ENCODE peak calls at places on chromosome 17, in four cellular contexts. G, J, Z and M are unnamed samples.

GRCh38 chr17:6361733-6362132 is 73.2 kb downstream of the AIPL1 start:
- DNase-seq in G (no peak), J (no peak), Z (peak; percentile 2), M (no peak)

GRCh38 chr17:49554694-49555494 is 20.8 kb upstream of the NXPH3 start:
- DNase-seq in G (no peak), J (no peak), Z (peak; percentile 60), M (no peak)

GRCh38 chr17:71505200-71505599 is 615.6 kb upstream of the SOX9 start:
- DNase-seq in G (no peak), J (no peak), Z (no peak), M (no peak)

GRCh38 chr17:29592850-29593545 is at the start of gene ANKRD13B:
- DNase-seq in G (peak; percentile 76), J (no peak), Z (no peak), M (peak; percentile 27)

GRCh38 chr17:78125976-78126894 is 2.3 kb downstream of the TMC6 start:
- DNase-seq in G (no peak), J (no peak), Z (no peak), M (peak; percentile 88)

GRCh38 chr17:2867441-2868424 is 71.5 kb downstream of the RAP1GAP2 start:
- DNase-seq in G (no peak), J (no peak), Z (no peak), M (no peak)

GRCh38 chr17:49694847-49695697 is 12.7 kb downstream of the SLC35B1 start:
- DNase-seq in G (peak; percentile 72), J (no peak), Z (no peak), M (peak; percentile 92)

GRCh38 chr17:21388066-21388465 is 11.9 kb downstream of the KCNJ12 start:
- DNase-seq in G (no peak), J (no peak), Z (no peak), M (no peak)

GRCh38 chr17:55740515-55741352 is 10.1 kb upstream of the PCTP start:
- DNase-seq in G (no peak), J (no peak), Z (no peak), M (no peak)

GRCh38 chr17:80997471-80998387 is 6.1 kb downstream of the CHMP6 start:
- DNase-seq in G (peak; percentile 36), J (no peak), Z (no peak), M (no peak)

GRCh38 chr17:82230627-82231311 is 1.9 kb downstream of the SLC16A3 start:
- DNase-seq in G (peak; percentile 92), J (no peak), Z (peak; percentile 93), M (no peak)

GRCh38 chr17:4782652-4783051 is 3.5 kb downstream of the VMO1 start:
- DNase-seq in G (no peak), J (no peak), Z (no peak), M (no peak)

GRCh38 chr17:17696075-17696474 is 14.8 kb downstream of the RAI1 start:
- DNase-seq in G (no peak), J (no peak), Z (no peak), M (no peak)

GRCh38 chr17:17350491-17351355 is 47.5 kb downstream of the NT5M start:
- DNase-seq in G (no peak), J (no peak), Z (peak; percentile 77), M (peak; percentile 82)

GRCh38 chr17:36475346-36475970 is 11.0 kb upstream of the ZNHIT3 start:
- DNase-seq in G (no peak), J (no peak), Z (no peak), M (no peak)

GRCh38 chr17:57357830-57358426 is 101.6 kb downstream of the MSI2 start:
- DNase-seq in G (no peak), J (no peak), Z (no peak), M (no peak)

GRCh38 chr17:41982026-41982989 is 15.7 kb downstream of the CNP start:
- DNase-seq in G (no peak), J (no peak), Z (no peak), M (no peak)

GRCh38 chr17:2054740-2055493 is at the start of gene HIC1:
- DNase-seq in G (peak; percentile 90), J (no peak), Z (peak; percentile 91), M (no peak)

GRCh38 chr17:8159459-8160223 is 3.1 kb downstream of the VAMP2 start:
- DNase-seq in G (no peak), J (no peak), Z (no peak), M (no peak)

GRCh38 chr17:56884483-56885144 is 29.2 kb downstream of the TRIM25 start:
- DNase-seq in G (no peak), J (no peak), Z (no peak), M (no peak)

GRCh38 chr17:37081287-37081686 is 132.5 kb downstream of the AATF start:
- DNase-seq in G (no peak), J (no peak), Z (no peak), M (no peak)

GRCh38 chr17:5019475-5019956 is 15.7 kb downstream of the SLC52A1 start:
- DNase-seq in G (no peak), J (no peak), Z (no peak), M (no peak)

GRCh38 chr17:73592531-73592961 is 51.7 kb downstream of the SDK2 start:
- DNase-seq in G (no peak), J (no peak), Z (no peak), M (no peak)

GRCh38 chr17:73155410-73156165 is 9.2 kb upstream of the SSTR2 start:
- DNase-seq in G (no peak), J (no peak), Z (no peak), M (no peak)

GRCh38 chr17:35849469-35850348 is 19.0 kb downstream of the HEATR9 start:
- DNase-seq in G (no peak), J (peak; percentile 31), Z (no peak), M (no peak)

GRCh38 chr17:73140531-73140930 is 24.3 kb upstream of the SSTR2 start:
- DNase-seq in G (no peak), J (no peak), Z (no peak), M (no peak)

GRCh38 chr17:74424658-74425057 is 7.2 kb upstream of the GPRC5C start:
- DNase-seq in G (no peak), J (no peak), Z (no peak), M (no peak)

GRCh38 chr17:10033982-10034381 is 128.9 kb upstream of the RCVRN start:
- DNase-seq in G (no peak), J (no peak), Z (no peak), M (no peak)

GRCh38 chr17:7704601-7705268 is at the start of gene EFNB3:
- DNase-seq in G (peak; percentile 59), J (no peak), Z (no peak), M (no peak)

GRCh38 chr17:6243186-6243585 is 173.0 kb downstream of the WSCD1 start:
- DNase-seq in G (no peak), J (no peak), Z (no peak), M (no peak)

GRCh38 chr17:32993977-32994376 is 2.3 kb downstream of the SPACA3 start:
- DNase-seq in G (no peak), J (no peak), Z (no peak), M (no peak)

GRCh38 chr17:48513097-48513496 is 17.7 kb downstream of the HOXB1 start:
- DNase-seq in G (no peak), J (no peak), Z (no peak), M (no peak)

GRCh38 chr17:50352693-50353599 is 7.0 kb downstream of the XYLT2 start:
- DNase-seq in G (no peak), J (no peak), Z (peak; percentile 66), M (peak; percentile 68)

DNA sequence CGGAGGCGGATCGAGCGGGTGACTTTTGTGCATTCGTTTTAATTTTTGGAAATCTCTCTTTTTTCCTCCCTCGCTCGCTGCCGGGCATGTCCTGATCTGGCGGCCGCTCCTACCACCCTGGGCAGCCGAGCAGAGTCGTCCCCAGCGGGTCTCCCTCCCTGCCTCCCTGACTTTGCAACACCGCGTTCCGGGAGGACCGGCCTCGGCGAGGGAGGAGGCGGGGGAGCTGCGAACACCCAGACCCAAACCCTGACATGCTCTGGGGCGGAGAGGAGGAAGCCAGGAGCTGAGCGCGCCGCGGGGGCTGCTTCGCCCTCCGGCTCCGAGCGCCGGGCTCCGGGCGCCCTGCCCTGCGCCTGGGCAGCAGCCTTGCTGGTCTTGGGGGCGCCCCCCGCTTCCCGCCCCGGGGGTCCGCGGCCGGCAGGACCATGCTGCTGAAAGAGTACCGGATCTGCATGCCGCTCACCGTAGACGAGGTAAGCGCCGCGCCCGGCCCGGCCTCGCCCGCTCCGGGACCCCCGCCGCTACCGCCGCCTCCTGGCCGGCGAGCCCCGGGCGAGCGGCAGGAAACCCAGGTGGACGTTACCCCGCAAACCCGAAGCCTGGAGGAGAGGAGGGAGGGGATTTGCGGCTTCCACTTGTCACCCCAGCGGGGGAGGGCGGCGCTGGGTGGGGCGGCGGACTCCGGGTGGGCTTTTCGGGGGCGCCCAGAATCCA is 804 bp downstream of the PITPNC1 start:
- DNase-seq in G (peak; percentile 74), J (no peak), Z (peak; percentile 86), M (peak; percentile 91)
- TF ChIP-seq CTCF in G (peak; percentile 46), J (no peak), Z (no peak), M (no peak)

GRCh38 chr17:64339516-64340475 is 50.9 kb downstream of the PECAM1 start:
- DNase-seq in G (no peak), J (no peak), Z (no peak), M (no peak)
- TF ChIP-seq POLR2A in G (no peak), J (no peak), Z (no peak), M (no peak)

DNA sequence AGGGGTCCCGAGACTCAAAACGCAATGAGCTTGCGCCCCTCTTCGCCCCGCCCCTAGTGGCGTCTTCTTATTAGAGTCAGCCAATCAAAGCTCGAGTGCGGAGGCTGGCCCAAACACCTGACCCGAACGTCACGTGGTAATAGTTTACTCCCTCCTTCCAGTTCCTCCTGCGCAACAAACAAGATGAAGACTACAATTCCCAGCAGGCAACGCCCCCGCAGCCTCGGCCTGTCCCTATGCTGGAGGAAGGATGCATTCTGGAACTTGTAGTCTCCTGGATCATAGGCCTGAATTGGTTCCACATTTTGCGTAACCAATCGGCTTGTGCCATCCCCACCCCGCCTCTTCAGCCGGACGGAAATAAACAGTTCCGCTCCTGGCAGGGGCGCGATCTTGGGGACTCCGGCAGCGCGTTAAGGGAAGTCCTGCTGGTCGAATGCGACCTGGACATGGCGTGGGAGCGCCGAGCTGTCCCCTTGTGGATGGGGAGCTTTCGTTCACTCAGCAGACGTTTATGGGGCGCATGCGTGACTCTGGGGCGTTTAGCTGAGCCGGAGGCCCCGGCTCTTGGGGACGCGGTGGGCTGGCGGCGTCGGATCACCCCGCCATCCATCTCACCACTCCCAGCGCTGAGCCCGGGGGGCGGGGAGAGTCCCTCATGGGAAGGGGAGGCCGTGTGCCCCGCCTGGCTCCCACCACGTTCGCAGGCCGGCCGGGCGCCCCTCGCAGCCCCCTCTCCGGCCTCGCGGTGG is at the start of gene WBP2:
- DNase-seq in G (peak; percentile 98), J (peak; percentile 100), Z (peak; percentile 100), M (peak; percentile 100)
- TF ChIP-seq CTCF in G (peak; percentile 74), J (peak; percentile 47), Z (peak; percentile 30), M (no peak)

GRCh38 chr17:44221862-44222111 is 2.3 kb upstream of the UBTF start:
- DNase-seq in G (no peak), J (no peak), Z (no peak), M (no peak)

GRCh38 chr17:44223574-44224046 is 4.1 kb upstream of the UBTF start:
- DNase-seq in G (no peak), J (no peak), Z (no peak), M (no peak)

GRCh38 chr17:44221072-44221861 is 1.8 kb upstream of the UBTF start:
- DNase-seq in G (peak; percentile 81), J (no peak), Z (peak; percentile 92), M (peak; percentile 93)

GRCh38 chr17:44220211-44221071 is 966 bp upstream of the UBTF start:
- DNase-seq in G (peak; percentile 74), J (no peak), Z (no peak), M (no peak)

GRCh38 chr17:44222112-44222869 is 2.8 kb upstream of the UBTF start:
- DNase-seq in G (peak; percentile 82), J (no peak), Z (peak; percentile 88), M (peak; percentile 72)
- TF ChIP-seq POLR2A in G (peak; percentile 43), J (no peak), Z (no peak), M (no peak)

GRCh38 chr17:62727916-62728672 is 80.0 kb downstream of the MARCHF10 start:
- DNase-seq in G (no peak), J (no peak), Z (no peak), M (peak; percentile 50)
- TF ChIP-seq CTCF in G (no peak), J (peak; percentile 21), Z (no peak), M (no peak)